ENCODE peak calls at places on chromosomes 11 and 22, in ten cellular contexts. One of them, this sample, is unnamed.
A peak's percentile ranks its signal among the peaks of the same experiment; 100 is the strongest.

GRCh38 chr11:12598330-12599256 is 75.6 kb upstream of the TEAD1 start:
- DNase-seq in EH: peak; percentile 77
- DNase-seq in activated effector memory CD4-positive, alpha-beta T cell treated with anti-CD3 and anti-CD28 coated beads, Interleukin-2, amount 50 U/mL, for 16 hours: no peak
- DNase-seq in NT2/D1: no peak
- DNase-seq in non-pigmented ciliary epithelial cell: no peak
- DNase-seq in activated T-helper 1 cell treated with anti-CD3 and anti-CD28 coated beads, Interleukin-12 subunit alpha, Interleukin-12 subunit beta, Interleukin-2, Interleukin-4 antibody, amounts not matched to agents 30 ng/mL and 10 ng/mL and 1 ng/mL, durations not matched to agents 14 hours and 24 hours and 36 hours: no peak
- DNase-seq in HT1080: peak; percentile 76
- DNase-seq in dorsolateral prefrontal cortex: no peak
- DNase-seq in CD4-positive, alpha-beta T cell: no peak
- DNase-seq in GM04504: no peak
- DNase-seq in this sample: no peak

GRCh38 chr11:72308226-72309073 is 64.5 kb upstream of the PHOX2A start:
- DNase-seq in EH: peak; percentile 98
- DNase-seq in activated effector memory CD4-positive, alpha-beta T cell treated with anti-CD3 and anti-CD28 coated beads, Interleukin-2, amount 50 U/mL, for 16 hours: no peak
- DNase-seq in NT2/D1: no peak
- DNase-seq in non-pigmented ciliary epithelial cell: peak; percentile 95
- DNase-seq in activated T-helper 1 cell treated with anti-CD3 and anti-CD28 coated beads, Interleukin-12 subunit alpha, Interleukin-12 subunit beta, Interleukin-2, Interleukin-4 antibody, amounts not matched to agents 30 ng/mL and 10 ng/mL and 1 ng/mL, durations not matched to agents 14 hours and 24 hours and 36 hours: no peak
- DNase-seq in HT1080: peak; percentile 91
- DNase-seq in dorsolateral prefrontal cortex: no peak
- DNase-seq in CD4-positive, alpha-beta T cell: no peak
- DNase-seq in GM04504: peak; percentile 86
- DNase-seq in this sample: no peak

GRCh38 chr22:46352276-46352675 is 16.8 kb downstream of the TRMU start:
- DNase-seq in EH: no peak
- DNase-seq in activated effector memory CD4-positive, alpha-beta T cell treated with anti-CD3 and anti-CD28 coated beads, Interleukin-2, amount 50 U/mL, for 16 hours: no peak
- DNase-seq in NT2/D1: no peak
- DNase-seq in non-pigmented ciliary epithelial cell: no peak
- DNase-seq in activated T-helper 1 cell treated with anti-CD3 and anti-CD28 coated beads, Interleukin-12 subunit alpha, Interleukin-12 subunit beta, Interleukin-2, Interleukin-4 antibody, amounts not matched to agents 30 ng/mL and 10 ng/mL and 1 ng/mL, durations not matched to agents 14 hours and 24 hours and 36 hours: no peak
- DNase-seq in HT1080: no peak
- DNase-seq in dorsolateral prefrontal cortex: no peak
- DNase-seq in CD4-positive, alpha-beta T cell: no peak
- DNase-seq in GM04504: no peak
- DNase-seq in this sample: no peak

GRCh38 chr11:85627332-85627997 is at the start of gene DLG2:
- DNase-seq in EH: peak; percentile 57
- DNase-seq in activated effector memory CD4-positive, alpha-beta T cell treated with anti-CD3 and anti-CD28 coated beads, Interleukin-2, amount 50 U/mL, for 16 hours: no peak
- DNase-seq in NT2/D1: no peak
- DNase-seq in non-pigmented ciliary epithelial cell: no peak
- DNase-seq in activated T-helper 1 cell treated with anti-CD3 and anti-CD28 coated beads, Interleukin-12 subunit alpha, Interleukin-12 subunit beta, Interleukin-2, Interleukin-4 antibody, amounts not matched to agents 30 ng/mL and 10 ng/mL and 1 ng/mL, durations not matched to agents 14 hours and 24 hours and 36 hours: peak; percentile 6
- DNase-seq in HT1080: peak; percentile 31
- DNase-seq in dorsolateral prefrontal cortex: no peak
- DNase-seq in CD4-positive, alpha-beta T cell: no peak
- DNase-seq in GM04504: no peak
- DNase-seq in this sample: no peak

GRCh38 chr11:17580271-17580670 is 33.2 kb downstream of the OTOG start:
- DNase-seq in EH: no peak
- DNase-seq in activated effector memory CD4-positive, alpha-beta T cell treated with anti-CD3 and anti-CD28 coated beads, Interleukin-2, amount 50 U/mL, for 16 hours: peak; percentile 48
- DNase-seq in NT2/D1: no peak
- DNase-seq in non-pigmented ciliary epithelial cell: no peak
- DNase-seq in activated T-helper 1 cell treated with anti-CD3 and anti-CD28 coated beads, Interleukin-12 subunit alpha, Interleukin-12 subunit beta, Interleukin-2, Interleukin-4 antibody, amounts not matched to agents 30 ng/mL and 10 ng/mL and 1 ng/mL, durations not matched to agents 14 hours and 24 hours and 36 hours: no peak
- DNase-seq in HT1080: no peak
- DNase-seq in dorsolateral prefrontal cortex: peak; percentile 3
- DNase-seq in CD4-positive, alpha-beta T cell: no peak
- DNase-seq in GM04504: no peak
- DNase-seq in this sample: no peak

GRCh38 chr11:68498903-68499883 is 38.6 kb downstream of the PPP6R3 start:
- DNase-seq in EH: no peak
- DNase-seq in activated effector memory CD4-positive, alpha-beta T cell treated with anti-CD3 and anti-CD28 coated beads, Interleukin-2, amount 50 U/mL, for 16 hours: no peak
- DNase-seq in NT2/D1: no peak
- DNase-seq in non-pigmented ciliary epithelial cell: no peak
- DNase-seq in activated T-helper 1 cell treated with anti-CD3 and anti-CD28 coated beads, Interleukin-12 subunit alpha, Interleukin-12 subunit beta, Interleukin-2, Interleukin-4 antibody, amounts not matched to agents 30 ng/mL and 10 ng/mL and 1 ng/mL, durations not matched to agents 14 hours and 24 hours and 36 hours: no peak
- DNase-seq in HT1080: no peak
- DNase-seq in dorsolateral prefrontal cortex: no peak
- DNase-seq in CD4-positive, alpha-beta T cell: no peak
- DNase-seq in GM04504: no peak
- DNase-seq in this sample: no peak

GRCh38 chr22:36237462-36238347 is 1.6 kb downstream of the APOL2 start:
- DNase-seq in EH: no peak
- DNase-seq in activated effector memory CD4-positive, alpha-beta T cell treated with anti-CD3 and anti-CD28 coated beads, Interleukin-2, amount 50 U/mL, for 16 hours: peak; percentile 73
- DNase-seq in NT2/D1: no peak
- DNase-seq in non-pigmented ciliary epithelial cell: no peak
- DNase-seq in activated T-helper 1 cell treated with anti-CD3 and anti-CD28 coated beads, Interleukin-12 subunit alpha, Interleukin-12 subunit beta, Interleukin-2, Interleukin-4 antibody, amounts not matched to agents 30 ng/mL and 10 ng/mL and 1 ng/mL, durations not matched to agents 14 hours and 24 hours and 36 hours: no peak
- DNase-seq in HT1080: no peak
- DNase-seq in dorsolateral prefrontal cortex: no peak
- DNase-seq in CD4-positive, alpha-beta T cell: no peak
- DNase-seq in GM04504: no peak
- DNase-seq in this sample: no peak

GRCh38 chr11:75078233-75078632 is 18.4 kb downstream of the OR2AT4 start:
- DNase-seq in EH: peak; percentile 48
- DNase-seq in activated effector memory CD4-positive, alpha-beta T cell treated with anti-CD3 and anti-CD28 coated beads, Interleukin-2, amount 50 U/mL, for 16 hours: no peak
- DNase-seq in NT2/D1: peak; percentile 15
- DNase-seq in non-pigmented ciliary epithelial cell: no peak
- DNase-seq in activated T-helper 1 cell treated with anti-CD3 and anti-CD28 coated beads, Interleukin-12 subunit alpha, Interleukin-12 subunit beta, Interleukin-2, Interleukin-4 antibody, amounts not matched to agents 30 ng/mL and 10 ng/mL and 1 ng/mL, durations not matched to agents 14 hours and 24 hours and 36 hours: no peak
- DNase-seq in HT1080: peak; percentile 68
- DNase-seq in dorsolateral prefrontal cortex: no peak
- DNase-seq in CD4-positive, alpha-beta T cell: no peak
- DNase-seq in GM04504: no peak
- DNase-seq in this sample: peak; percentile 28

GRCh38 chr11:18371279-18371678 is 23.1 kb upstream of the LDHA start:
- DNase-seq in EH: no peak
- DNase-seq in activated effector memory CD4-positive, alpha-beta T cell treated with anti-CD3 and anti-CD28 coated beads, Interleukin-2, amount 50 U/mL, for 16 hours: no peak
- DNase-seq in NT2/D1: no peak
- DNase-seq in non-pigmented ciliary epithelial cell: no peak
- DNase-seq in activated T-helper 1 cell treated with anti-CD3 and anti-CD28 coated beads, Interleukin-12 subunit alpha, Interleukin-12 subunit beta, Interleukin-2, Interleukin-4 antibody, amounts not matched to agents 30 ng/mL and 10 ng/mL and 1 ng/mL, durations not matched to agents 14 hours and 24 hours and 36 hours: no peak
- DNase-seq in HT1080: no peak
- DNase-seq in dorsolateral prefrontal cortex: no peak
- DNase-seq in CD4-positive, alpha-beta T cell: no peak
- DNase-seq in GM04504: no peak
- DNase-seq in this sample: no peak

GRCh38 chr22:32920032-32920628 is 118.6 kb downstream of the TIMP3 start:
- DNase-seq in EH: peak; percentile 57
- DNase-seq in activated effector memory CD4-positive, alpha-beta T cell treated with anti-CD3 and anti-CD28 coated beads, Interleukin-2, amount 50 U/mL, for 16 hours: no peak
- DNase-seq in NT2/D1: no peak
- DNase-seq in non-pigmented ciliary epithelial cell: no peak
- DNase-seq in activated T-helper 1 cell treated with anti-CD3 and anti-CD28 coated beads, Interleukin-12 subunit alpha, Interleukin-12 subunit beta, Interleukin-2, Interleukin-4 antibody, amounts not matched to agents 30 ng/mL and 10 ng/mL and 1 ng/mL, durations not matched to agents 14 hours and 24 hours and 36 hours: no peak
- DNase-seq in HT1080: no peak
- DNase-seq in dorsolateral prefrontal cortex: no peak
- DNase-seq in CD4-positive, alpha-beta T cell: no peak
- DNase-seq in GM04504: peak; percentile 32
- DNase-seq in this sample: no peak

GRCh38 chr11:46348566-46348981 is 1.3 kb downstream of the DGKZ start:
- DNase-seq in EH: no peak
- DNase-seq in activated effector memory CD4-positive, alpha-beta T cell treated with anti-CD3 and anti-CD28 coated beads, Interleukin-2, amount 50 U/mL, for 16 hours: peak; percentile 74
- DNase-seq in NT2/D1: no peak
- DNase-seq in non-pigmented ciliary epithelial cell: no peak
- DNase-seq in activated T-helper 1 cell treated with anti-CD3 and anti-CD28 coated beads, Interleukin-12 subunit alpha, Interleukin-12 subunit beta, Interleukin-2, Interleukin-4 antibody, amounts not matched to agents 30 ng/mL and 10 ng/mL and 1 ng/mL, durations not matched to agents 14 hours and 24 hours and 36 hours: no peak
- DNase-seq in HT1080: no peak
- DNase-seq in dorsolateral prefrontal cortex: no peak
- DNase-seq in CD4-positive, alpha-beta T cell: no peak
- DNase-seq in GM04504: no peak
- DNase-seq in this sample: no peak

GRCh38 chr11:94623120-94623735 is 56.1 kb downstream of the PIWIL4 start:
- DNase-seq in EH: peak; percentile 75
- DNase-seq in activated effector memory CD4-positive, alpha-beta T cell treated with anti-CD3 and anti-CD28 coated beads, Interleukin-2, amount 50 U/mL, for 16 hours: no peak
- DNase-seq in NT2/D1: peak; percentile 78
- DNase-seq in non-pigmented ciliary epithelial cell: peak; percentile 60
- DNase-seq in activated T-helper 1 cell treated with anti-CD3 and anti-CD28 coated beads, Interleukin-12 subunit alpha, Interleukin-12 subunit beta, Interleukin-2, Interleukin-4 antibody, amounts not matched to agents 30 ng/mL and 10 ng/mL and 1 ng/mL, durations not matched to agents 14 hours and 24 hours and 36 hours: peak; percentile 27
- DNase-seq in HT1080: peak; percentile 68
- DNase-seq in dorsolateral prefrontal cortex: no peak
- DNase-seq in CD4-positive, alpha-beta T cell: no peak
- DNase-seq in GM04504: peak; percentile 61
- DNase-seq in this sample: peak; percentile 82

GRCh38 chr11:1888811-1889526 is 2.7 kb downstream of the PRR33 start:
- DNase-seq in EH: no peak
- DNase-seq in activated effector memory CD4-positive, alpha-beta T cell treated with anti-CD3 and anti-CD28 coated beads, Interleukin-2, amount 50 U/mL, for 16 hours: peak; percentile 88
- DNase-seq in NT2/D1: no peak
- DNase-seq in non-pigmented ciliary epithelial cell: no peak
- DNase-seq in activated T-helper 1 cell treated with anti-CD3 and anti-CD28 coated beads, Interleukin-12 subunit alpha, Interleukin-12 subunit beta, Interleukin-2, Interleukin-4 antibody, amounts not matched to agents 30 ng/mL and 10 ng/mL and 1 ng/mL, durations not matched to agents 14 hours and 24 hours and 36 hours: peak; percentile 64
- DNase-seq in HT1080: no peak
- DNase-seq in dorsolateral prefrontal cortex: no peak
- DNase-seq in CD4-positive, alpha-beta T cell: peak; percentile 79
- DNase-seq in GM04504: no peak
- DNase-seq in this sample: no peak

GRCh38 chr11:65539401-65540289 is 14.8 kb downstream of the SCYL1 start:
- DNase-seq in EH: no peak
- DNase-seq in activated effector memory CD4-positive, alpha-beta T cell treated with anti-CD3 and anti-CD28 coated beads, Interleukin-2, amount 50 U/mL, for 16 hours: no peak
- DNase-seq in NT2/D1: no peak
- DNase-seq in non-pigmented ciliary epithelial cell: no peak
- DNase-seq in activated T-helper 1 cell treated with anti-CD3 and anti-CD28 coated beads, Interleukin-12 subunit alpha, Interleukin-12 subunit beta, Interleukin-2, Interleukin-4 antibody, amounts not matched to agents 30 ng/mL and 10 ng/mL and 1 ng/mL, durations not matched to agents 14 hours and 24 hours and 36 hours: no peak
- DNase-seq in HT1080: no peak
- DNase-seq in dorsolateral prefrontal cortex: no peak
- DNase-seq in CD4-positive, alpha-beta T cell: no peak
- DNase-seq in GM04504: no peak
- DNase-seq in this sample: no peak

GRCh38 chr22:21641417-21641794 is 696 bp upstream of the SDF2L1 start:
- DNase-seq in EH: peak; percentile 70
- DNase-seq in activated effector memory CD4-positive, alpha-beta T cell treated with anti-CD3 and anti-CD28 coated beads, Interleukin-2, amount 50 U/mL, for 16 hours: no peak
- DNase-seq in NT2/D1: no peak
- DNase-seq in non-pigmented ciliary epithelial cell: no peak
- DNase-seq in activated T-helper 1 cell treated with anti-CD3 and anti-CD28 coated beads, Interleukin-12 subunit alpha, Interleukin-12 subunit beta, Interleukin-2, Interleukin-4 antibody, amounts not matched to agents 30 ng/mL and 10 ng/mL and 1 ng/mL, durations not matched to agents 14 hours and 24 hours and 36 hours: no peak
- DNase-seq in HT1080: peak; percentile 57
- DNase-seq in dorsolateral prefrontal cortex: no peak
- DNase-seq in CD4-positive, alpha-beta T cell: no peak
- DNase-seq in GM04504: no peak
- DNase-seq in this sample: no peak

GRCh38 chr11:126482586-126483108 is 127.2 kb downstream of the ST3GAL4 start:
- DNase-seq in EH: no peak
- DNase-seq in activated effector memory CD4-positive, alpha-beta T cell treated with anti-CD3 and anti-CD28 coated beads, Interleukin-2, amount 50 U/mL, for 16 hours: peak; percentile 43
- DNase-seq in NT2/D1: no peak
- DNase-seq in non-pigmented ciliary epithelial cell: no peak
- DNase-seq in activated T-helper 1 cell treated with anti-CD3 and anti-CD28 coated beads, Interleukin-12 subunit alpha, Interleukin-12 subunit beta, Interleukin-2, Interleukin-4 antibody, amounts not matched to agents 30 ng/mL and 10 ng/mL and 1 ng/mL, durations not matched to agents 14 hours and 24 hours and 36 hours: no peak
- DNase-seq in HT1080: no peak
- DNase-seq in dorsolateral prefrontal cortex: peak; percentile 27
- DNase-seq in CD4-positive, alpha-beta T cell: no peak
- DNase-seq in GM04504: no peak
- DNase-seq in this sample: no peak

GRCh38 chr11:117256573-117256972 is 24.1 kb downstream of the RNF214 start:
- DNase-seq in EH: peak; percentile 68
- DNase-seq in activated effector memory CD4-positive, alpha-beta T cell treated with anti-CD3 and anti-CD28 coated beads, Interleukin-2, amount 50 U/mL, for 16 hours: no peak
- DNase-seq in NT2/D1: no peak
- DNase-seq in non-pigmented ciliary epithelial cell: no peak
- DNase-seq in activated T-helper 1 cell treated with anti-CD3 and anti-CD28 coated beads, Interleukin-12 subunit alpha, Interleukin-12 subunit beta, Interleukin-2, Interleukin-4 antibody, amounts not matched to agents 30 ng/mL and 10 ng/mL and 1 ng/mL, durations not matched to agents 14 hours and 24 hours and 36 hours: no peak
- DNase-seq in HT1080: peak; percentile 59
- DNase-seq in dorsolateral prefrontal cortex: no peak
- DNase-seq in CD4-positive, alpha-beta T cell: no peak
- DNase-seq in GM04504: no peak
- DNase-seq in this sample: no peak

GRCh38 chr11:63747006-63747405 is 21.6 kb downstream of the ZFTA start:
- DNase-seq in EH: peak; percentile 20
- DNase-seq in activated effector memory CD4-positive, alpha-beta T cell treated with anti-CD3 and anti-CD28 coated beads, Interleukin-2, amount 50 U/mL, for 16 hours: no peak
- DNase-seq in NT2/D1: no peak
- DNase-seq in non-pigmented ciliary epithelial cell: no peak
- DNase-seq in activated T-helper 1 cell treated with anti-CD3 and anti-CD28 coated beads, Interleukin-12 subunit alpha, Interleukin-12 subunit beta, Interleukin-2, Interleukin-4 antibody, amounts not matched to agents 30 ng/mL and 10 ng/mL and 1 ng/mL, durations not matched to agents 14 hours and 24 hours and 36 hours: no peak
- DNase-seq in HT1080: no peak
- DNase-seq in dorsolateral prefrontal cortex: no peak
- DNase-seq in CD4-positive, alpha-beta T cell: no peak
- DNase-seq in GM04504: no peak
- DNase-seq in this sample: no peak

GRCh38 chr22:47102648-47103047 is 340.2 kb downstream of the TBC1D22A start:
- DNase-seq in EH: no peak
- DNase-seq in activated effector memory CD4-positive, alpha-beta T cell treated with anti-CD3 and anti-CD28 coated beads, Interleukin-2, amount 50 U/mL, for 16 hours: no peak
- DNase-seq in NT2/D1: peak; percentile 83
- DNase-seq in non-pigmented ciliary epithelial cell: no peak
- DNase-seq in activated T-helper 1 cell treated with anti-CD3 and anti-CD28 coated beads, Interleukin-12 subunit alpha, Interleukin-12 subunit beta, Interleukin-2, Interleukin-4 antibody, amounts not matched to agents 30 ng/mL and 10 ng/mL and 1 ng/mL, durations not matched to agents 14 hours and 24 hours and 36 hours: no peak
- DNase-seq in HT1080: no peak
- DNase-seq in dorsolateral prefrontal cortex: no peak
- DNase-seq in CD4-positive, alpha-beta T cell: no peak
- DNase-seq in GM04504: no peak
- DNase-seq in this sample: peak; percentile 90

GRCh38 chr11:7927635-7928034 is 3.4 kb downstream of the OR10A6 start:
- DNase-seq in EH: peak; percentile 10
- DNase-seq in activated effector memory CD4-positive, alpha-beta T cell treated with anti-CD3 and anti-CD28 coated beads, Interleukin-2, amount 50 U/mL, for 16 hours: no peak
- DNase-seq in NT2/D1: no peak
- DNase-seq in non-pigmented ciliary epithelial cell: no peak
- DNase-seq in activated T-helper 1 cell treated with anti-CD3 and anti-CD28 coated beads, Interleukin-12 subunit alpha, Interleukin-12 subunit beta, Interleukin-2, Interleukin-4 antibody, amounts not matched to agents 30 ng/mL and 10 ng/mL and 1 ng/mL, durations not matched to agents 14 hours and 24 hours and 36 hours: no peak
- DNase-seq in HT1080: peak; percentile 73
- DNase-seq in dorsolateral prefrontal cortex: no peak
- DNase-seq in CD4-positive, alpha-beta T cell: no peak
- DNase-seq in GM04504: no peak
- DNase-seq in this sample: no peak

GRCh38 chr11:8309311-8309710 is 45.6 kb upstream of the LMO1 start:
- DNase-seq in EH: no peak
- DNase-seq in activated effector memory CD4-positive, alpha-beta T cell treated with anti-CD3 and anti-CD28 coated beads, Interleukin-2, amount 50 U/mL, for 16 hours: no peak
- DNase-seq in NT2/D1: no peak
- DNase-seq in non-pigmented ciliary epithelial cell: no peak
- DNase-seq in activated T-helper 1 cell treated with anti-CD3 and anti-CD28 coated beads, Interleukin-12 subunit alpha, Interleukin-12 subunit beta, Interleukin-2, Interleukin-4 antibody, amounts not matched to agents 30 ng/mL and 10 ng/mL and 1 ng/mL, durations not matched to agents 14 hours and 24 hours and 36 hours: no peak
- DNase-seq in HT1080: no peak
- DNase-seq in dorsolateral prefrontal cortex: peak; percentile 8
- DNase-seq in CD4-positive, alpha-beta T cell: no peak
- DNase-seq in GM04504: no peak
- DNase-seq in this sample: no peak

GRCh38 chr11:126476977-126477376 is 121.5 kb downstream of the ST3GAL4 start:
- DNase-seq in EH: no peak
- DNase-seq in activated effector memory CD4-positive, alpha-beta T cell treated with anti-CD3 and anti-CD28 coated beads, Interleukin-2, amount 50 U/mL, for 16 hours: no peak
- DNase-seq in NT2/D1: no peak
- DNase-seq in non-pigmented ciliary epithelial cell: no peak
- DNase-seq in activated T-helper 1 cell treated with anti-CD3 and anti-CD28 coated beads, Interleukin-12 subunit alpha, Interleukin-12 subunit beta, Interleukin-2, Interleukin-4 antibody, amounts not matched to agents 30 ng/mL and 10 ng/mL and 1 ng/mL, durations not matched to agents 14 hours and 24 hours and 36 hours: no peak
- DNase-seq in HT1080: no peak
- DNase-seq in dorsolateral prefrontal cortex: no peak
- DNase-seq in CD4-positive, alpha-beta T cell: no peak
- DNase-seq in GM04504: no peak
- DNase-seq in this sample: no peak

GRCh38 chr22:27805841-27806240 is 4.3 kb upstream of the MN1 start:
- DNase-seq in EH: no peak
- DNase-seq in activated effector memory CD4-positive, alpha-beta T cell treated with anti-CD3 and anti-CD28 coated beads, Interleukin-2, amount 50 U/mL, for 16 hours: no peak
- DNase-seq in NT2/D1: no peak
- DNase-seq in non-pigmented ciliary epithelial cell: no peak
- DNase-seq in activated T-helper 1 cell treated with anti-CD3 and anti-CD28 coated beads, Interleukin-12 subunit alpha, Interleukin-12 subunit beta, Interleukin-2, Interleukin-4 antibody, amounts not matched to agents 30 ng/mL and 10 ng/mL and 1 ng/mL, durations not matched to agents 14 hours and 24 hours and 36 hours: no peak
- DNase-seq in HT1080: no peak
- DNase-seq in dorsolateral prefrontal cortex: no peak
- DNase-seq in CD4-positive, alpha-beta T cell: no peak
- DNase-seq in GM04504: no peak
- DNase-seq in this sample: no peak

GRCh38 chr22:25357606-25358420 is 138.4 kb downstream of the CRYBB2 start:
- DNase-seq in EH: no peak
- DNase-seq in activated effector memory CD4-positive, alpha-beta T cell treated with anti-CD3 and anti-CD28 coated beads, Interleukin-2, amount 50 U/mL, for 16 hours: peak; percentile 42
- DNase-seq in NT2/D1: no peak
- DNase-seq in non-pigmented ciliary epithelial cell: no peak
- DNase-seq in activated T-helper 1 cell treated with anti-CD3 and anti-CD28 coated beads, Interleukin-12 subunit alpha, Interleukin-12 subunit beta, Interleukin-2, Interleukin-4 antibody, amounts not matched to agents 30 ng/mL and 10 ng/mL and 1 ng/mL, durations not matched to agents 14 hours and 24 hours and 36 hours: no peak
- DNase-seq in HT1080: no peak
- DNase-seq in dorsolateral prefrontal cortex: peak; percentile 16
- DNase-seq in CD4-positive, alpha-beta T cell: peak; percentile 15
- DNase-seq in GM04504: no peak
- DNase-seq in this sample: no peak